ENCODE peak calls at places on chromosomes 5 and 9, in four cellular contexts. K is AG08396, R is memory B cell, G is choroid plexus epithelial cell. I is an unnamed sample.

GRCh38 chr9:131969469-131969989 is 110.1 kb downstream of the MED27 start:
- DNase-seq in K (no peak), R (no peak), G (no peak), I (no peak)

GRCh38 chr5:170479484-170479883 is 24.3 kb upstream of the KCNIP1 start:
- DNase-seq in K (no peak), R (no peak), G (peak; percentile 52), I (no peak)

GRCh38 chr5:78467744-78468357 is 107.4 kb downstream of the SCAMP1 start:
- DNase-seq in K (peak; percentile 30), R (peak; percentile 20), G (peak; percentile 81), I (no peak)

GRCh38 chr9:89077519-89077918 is 86.3 kb downstream of the S1PR3 start:
- DNase-seq in K (no peak), R (no peak), G (no peak), I (peak; percentile 1)

GRCh38 chr5:126920291-126920690 is 110.1 kb downstream of the MARCHF3 start:
- DNase-seq in K (no peak), R (no peak), G (peak; percentile 46), I (no peak)

GRCh38 chr9:89410709-89411111 is 87.2 kb downstream of the SEMA4D start:
- DNase-seq in K (no peak), R (no peak), G (no peak), I (peak; percentile 24)

GRCh38 chr5:140358738-140359310 is 1.2 kb upstream of the SLC4A9 start:
- DNase-seq in K (peak; percentile 69), R (no peak), G (peak; percentile 63), I (no peak)

GRCh38 chr9:5437254-5438216 is at the start of gene PLGRKT:
- DNase-seq in K (peak; percentile 92), R (peak; percentile 90), G (peak; percentile 93), I (peak; percentile 89)

GRCh38 chr5:17132444-17133083 is 84.9 kb upstream of the BASP1 start:
- DNase-seq in K (peak; percentile 69), R (no peak), G (peak; percentile 72), I (no peak)

GRCh38 chr9:10272830-10273229 is 340.0 kb downstream of the PTPRD start:
- DNase-seq in K (no peak), R (no peak), G (no peak), I (no peak)

GRCh38 chr9:127835930-127836586 is 18.4 kb downstream of the ENG start:
- DNase-seq in K (peak; percentile 87), R (no peak), G (peak; percentile 75), I (peak; percentile 59)

GRCh38 chr5:139147743-139148079 is 50.5 kb downstream of the SIL1 start:
- DNase-seq in K (peak; percentile 53), R (no peak), G (peak; percentile 58), I (no peak)

GRCh38 chr5:83227611-83228010 is 150.3 kb downstream of the XRCC4 start:
- DNase-seq in K (no peak), R (no peak), G (peak; percentile 41), I (no peak)

GRCh38 chr9:89577363-89577762 is 27.4 kb upstream of the GADD45G start:
- DNase-seq in K (no peak), R (no peak), G (no peak), I (no peak)

GRCh38 chr5:142109356-142110045 is 922 bp downstream of the NDFIP1 start:
- DNase-seq in K (peak; percentile 42), R (no peak), G (peak; percentile 41), I (no peak)

GRCh38 chr9:127509261-127509954 is 58.1 kb downstream of the LRSAM1 start:
- DNase-seq in K (no peak), R (no peak), G (no peak), I (no peak)

GRCh38 chr5:96214442-96215197 is 218.4 kb downstream of the PCSK1 start:
- DNase-seq in K (no peak), R (no peak), G (peak; percentile 34), I (no peak)

GRCh38 chr9:121607434-121608248 is 43.8 kb upstream of the DAB2IP start:
- DNase-seq in K (peak; percentile 22), R (no peak), G (no peak), I (no peak)

GRCh38 chr5:27706832-27707231 is 668.4 kb upstream of the CDH9 start:
- DNase-seq in K (no peak), R (no peak), G (peak; percentile 42), I (no peak)

GRCh38 chr5:172362755-172363154 is 79.2 kb upstream of the UBTD2 start:
- DNase-seq in K (no peak), R (no peak), G (no peak), I (no peak)

GRCh38 chr5:54944364-54944763 is 41.0 kb downstream of the ESM1 start:
- DNase-seq in K (peak; percentile 39), R (no peak), G (peak; percentile 73), I (no peak)

GRCh38 chr5:159826351-159827222 is 89.7 kb upstream of the ADRA1B start:
- DNase-seq in K (peak; percentile 18), R (no peak), G (peak; percentile 83), I (no peak)

GRCh38 chr5:110757118-110757729 is 18.4 kb downstream of the SLC25A46 start:
- DNase-seq in K (no peak), R (peak; percentile 10), G (peak; percentile 81), I (peak; percentile 6)

GRCh38 chr9:112601646-112602045 is 115.0 kb downstream of the KIAA1958 start:
- DNase-seq in K (peak; percentile 9), R (no peak), G (peak; percentile 56), I (no peak)

GRCh38 chr5:100464418-100464817 is 70.8 kb upstream of the FAM174A start:
- DNase-seq in K (peak; percentile 4), R (no peak), G (peak; percentile 80), I (no peak)

GRCh38 chr5:79093762-79094161 is 17.8 kb upstream of the BHMT start:
- DNase-seq in K (no peak), R (no peak), G (no peak), I (no peak)

GRCh38 chr5:91384671-91385430 is 1.7 kb upstream of the ARRDC3 start:
- DNase-seq in K (peak; percentile 59), R (peak; percentile 74), G (peak; percentile 97), I (peak; percentile 37)

GRCh38 chr5:1521671-1522600 is 1.8 kb downstream of the LPCAT1 start:
- DNase-seq in K (peak; percentile 81), R (no peak), G (peak; percentile 86), I (peak; percentile 0)

I was measured in stimulated activated naive B cell treated with anti-CD40 and anti-IgM and Interleukin-4, amounts not matched to agents 10 μg/mL and 1 μg/mL and 100 μg/mL, for 72 hours.